ENCODE peak calls at places on chromosome 11, in ten cellular contexts. N is lower lobe of right lung, Q is Karpas-422, R is MM.1S, K is NB4, L is Peyer's patch, I is cardiac fibroblast, O is psoas muscle, T is breast epithelium, Z is uterus. D is an unnamed sample.

GRCh38 chr11:35649984-35650383 is 12.6 kb upstream of the TRIM44 start:
- DNase-seq in L (no peak), I (peak; percentile 69), K (no peak), Q (no peak), N (no peak), T (no peak), Z (no peak), R (no peak), O (no peak), D (no peak)

GRCh38 chr11:36349345-36350136 is 53.5 kb downstream of the PRR5L start:
- DNase-seq in Q (no peak), I (no peak), O (no peak), K (no peak), R (no peak), L (no peak), T (no peak), N (no peak), Z (no peak), D (no peak)

GRCh38 chr11:87173185-87174039 is 135.7 kb downstream of the TMEM135 start:
- DNase-seq in K (peak; percentile 9), L (no peak), O (no peak), N (no peak), T (no peak), Z (no peak), R (no peak), I (peak; percentile 72), Q (no peak), D (no peak)

GRCh38 chr11:121503056-121503455 is 50.3 kb upstream of the SORL1-AS1 start:
- DNase-seq in Q (no peak), R (no peak), N (no peak), T (no peak), L (no peak), Z (no peak), K (peak; percentile 67), I (no peak), O (no peak), D (no peak)

GRCh38 chr11:91265946-91266345 is 958.7 kb upstream of the FAT3 start:
- DNase-seq in N (no peak), L (no peak), I (no peak), R (no peak), Q (no peak), T (no peak), O (no peak), K (no peak), Z (no peak), D (no peak)

GRCh38 chr11:107770546-107770945 is 58.7 kb upstream of the SLN start:
- DNase-seq in T (no peak), Z (no peak), I (peak; percentile 67), Q (no peak), L (no peak), O (no peak), K (no peak), N (no peak), R (peak; percentile 12), D (peak; percentile 4)

GRCh38 chr11:123206671-123207421 is 11.8 kb upstream of the CLMP start:
- DNase-seq in Q (no peak), K (no peak), L (no peak), T (no peak), I (no peak), O (no peak), Z (peak; percentile 70), R (no peak), N (no peak), D (no peak)

GRCh38 chr11:12680246-12680939 is 6.2 kb downstream of the TEAD1 start:
- DNase-seq in T (peak; percentile 88), K (peak; percentile 49), Q (no peak), R (peak; percentile 76), L (peak; percentile 85), O (peak; percentile 91), N (peak; percentile 88), I (peak; percentile 96), Z (peak; percentile 81), D (peak; percentile 75)

GRCh38 chr11:64048042-64048854 is 12.5 kb downstream of the FLRT1 start:
- DNase-seq in Z (no peak), Q (no peak), N (no peak), L (no peak), K (no peak), I (no peak), T (no peak), O (no peak), R (no peak), D (no peak)

GRCh38 chr11:21316591-21316990 is 647.2 kb downstream of the NELL1 start:
- DNase-seq in Z (no peak), I (no peak), O (no peak), T (no peak), N (no peak), L (no peak), K (no peak), Q (no peak), R (no peak), D (no peak)

GRCh38 chr11:21323617-21324016 is 654.2 kb downstream of the NELL1 start:
- DNase-seq in N (no peak), O (no peak), I (no peak), Q (peak; percentile 48), T (no peak), K (no peak), R (no peak), L (no peak), Z (no peak), D (no peak)

GRCh38 chr11:21321530-21321929 is 652.1 kb downstream of the NELL1 start:
- DNase-seq in I (no peak), O (no peak), Z (no peak), T (no peak), R (no peak), N (no peak), K (no peak), L (no peak), Q (no peak), D (no peak)
- H3K4me3 ChIP-seq in I (no peak overlapping the region), O (no peak overlapping the region), Z (no peak overlapping the region), T (no peak overlapping the region), R (no peak overlapping the region), N (no peak overlapping the region), K (no peak overlapping the region), L (no peak overlapping the region), Q (no peak overlapping the region), D (no peak overlapping the region)

DNA sequence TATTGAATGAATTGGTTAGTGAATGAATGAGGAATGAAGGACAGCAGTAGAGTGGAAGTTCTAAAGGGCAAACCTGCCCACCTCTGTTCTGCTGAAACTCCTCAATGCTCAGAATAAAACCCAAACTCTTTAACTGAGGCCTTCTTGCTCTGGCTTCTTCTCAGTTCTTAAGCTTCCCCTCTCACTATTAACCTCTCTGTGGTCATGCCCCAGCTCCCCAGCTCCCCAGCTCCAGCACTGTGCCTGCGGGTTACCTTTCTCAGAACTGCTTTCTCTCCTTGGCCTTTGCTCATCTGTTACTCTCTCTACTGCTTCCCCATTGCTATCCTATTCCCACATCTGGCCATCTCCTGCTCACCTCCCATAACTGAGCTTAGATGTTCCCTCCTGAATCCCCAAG is 137.4 kb downstream of the NXPE2 start:
- DNase-seq in L (no peak), O (no peak), R (no peak), T (no peak), K (no peak), I (no peak), Z (no peak), Q (no peak), N (no peak), D (no peak)
- H3K4me3 ChIP-seq in L (no peak overlapping the region), O (no peak overlapping the region), R (no peak overlapping the region), T (no peak overlapping the region), K (no peak overlapping the region), I (no peak overlapping the region), Z (no peak overlapping the region), Q (no peak overlapping the region), N (no peak overlapping the region), D (no peak overlapping the region)

DNA sequence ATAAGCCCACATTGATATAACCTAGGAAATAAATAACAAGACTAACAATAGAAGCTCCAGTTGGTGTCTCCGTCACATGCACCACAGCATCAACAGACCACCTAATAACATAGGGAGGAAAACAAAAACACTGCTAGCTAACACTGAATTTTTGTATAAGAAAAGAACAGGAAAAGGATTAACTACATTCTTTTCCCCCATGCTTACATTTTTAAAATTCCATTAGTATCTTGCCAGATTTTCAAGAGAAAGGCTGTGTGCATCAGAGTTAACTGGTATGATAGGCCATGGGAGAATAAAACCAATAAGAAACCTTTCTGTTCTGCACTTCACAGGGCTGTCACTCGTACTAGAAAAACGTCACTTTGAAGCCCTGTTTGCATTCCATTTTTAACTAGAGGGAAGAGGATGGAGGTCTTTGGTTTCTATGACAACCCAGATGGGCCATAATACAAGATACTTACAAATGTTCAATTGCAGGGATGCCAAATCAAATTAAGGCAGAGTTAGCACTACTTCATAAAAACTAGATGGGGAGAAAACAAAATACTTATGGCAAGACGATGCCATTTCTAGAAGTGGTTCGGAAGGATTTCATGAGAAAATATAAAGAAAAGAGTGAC is 79.1 kb downstream of the LARGE2 start:
- DNase-seq in Z (no peak), K (no peak), I (peak; percentile 45), L (no peak), Q (peak; percentile 57), N (no peak), R (no peak), T (no peak), O (no peak), D (no peak)
- H3K4me3 ChIP-seq in Z (no peak overlapping the region), K (no peak overlapping the region), I (no peak overlapping the region), L (no peak overlapping the region), Q (no peak overlapping the region), N (no peak overlapping the region), R (no peak overlapping the region), T (no peak overlapping the region), O (no peak overlapping the region), D (no peak overlapping the region)

GRCh38 chr11:34341096-34341495 is 16.7 kb downstream of the ABTB2 start:
- DNase-seq in I (no peak), N (no peak), Z (no peak), O (no peak), Q (no peak), R (no peak), K (no peak), L (no peak), T (no peak), D (no peak)

GRCh38 chr11:34340653-34341052 is 17.2 kb downstream of the ABTB2 start:
- DNase-seq in K (no peak), I (no peak), L (no peak), N (no peak), R (no peak), O (no peak), Q (no peak), Z (no peak), T (no peak), D (no peak)

GRCh38 chr11:34343686-34344085 is 14.1 kb downstream of the ABTB2 start:
- DNase-seq in O (no peak), L (no peak), N (no peak), Z (no peak), I (no peak), Q (no peak), T (no peak), K (no peak), R (no peak), D (no peak)

GRCh38 chr11:34343153-34343552 is 14.7 kb downstream of the ABTB2 start:
- DNase-seq in T (no peak), N (no peak), L (no peak), Q (no peak), I (peak; percentile 86), K (no peak), O (no peak), Z (no peak), R (no peak), D (no peak)

DNA sequence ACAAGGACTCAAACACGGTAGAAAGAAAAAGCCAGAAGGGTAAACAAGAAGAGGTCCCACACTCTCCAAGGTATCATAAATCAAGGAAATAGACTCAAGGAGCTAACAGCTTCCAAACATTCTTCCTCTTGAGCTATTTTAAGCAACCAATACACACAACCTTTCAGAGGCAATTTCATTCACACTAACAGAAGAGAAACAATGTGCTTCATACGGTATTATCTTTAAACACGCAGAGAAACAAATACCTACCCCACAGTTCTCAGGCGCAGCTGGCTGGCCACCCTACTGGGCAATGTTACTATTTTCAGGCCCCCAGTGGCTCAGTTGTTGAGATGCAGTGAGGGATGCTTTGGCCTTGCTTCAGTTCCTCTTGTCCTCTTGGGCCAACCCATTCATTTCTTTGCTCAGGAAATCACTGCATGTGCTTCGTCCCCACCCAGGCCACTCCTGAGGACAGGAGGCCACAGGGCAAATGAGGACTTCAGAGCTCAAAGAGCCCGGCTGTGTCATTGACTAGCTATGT is 15.7 kb downstream of the ABTB2 start:
- DNase-seq in N (no peak), I (no peak), O (peak; percentile 62), R (no peak), Q (no peak), T (no peak), Z (no peak), K (no peak), L (peak; percentile 74), D (no peak)
- H3K4me3 ChIP-seq in N (no peak overlapping the region), I (no peak overlapping the region), O (no peak overlapping the region), R (no peak overlapping the region), Q (no peak overlapping the region), T (no peak overlapping the region), Z (no peak overlapping the region), K (no peak overlapping the region), L (no peak overlapping the region), D (no peak overlapping the region)

D was measured in Jurkat, Clone E6-1.